ENCODE peak calls at places on chromosomes 16 and 17, in four cellular contexts. One of them, this sample, is unnamed.

GRCh38 chr16:159136-159849 is 6.5 kb upstream of the HBM start:
- DNase-seq in PC-9: no peak
- DNase-seq in activated T-helper 1 cell treated with anti-CD3 and anti-CD28 coated beads, Interleukin-2, amount 50 U/mL, for 16 hours: no peak
- DNase-seq in KG1: no peak
- DNase-seq in this sample: no peak

GRCh38 chr17:79057727-79058400 is 16.8 kb upstream of the ENGASE start:
- DNase-seq in activated T-helper 1 cell treated with anti-CD3 and anti-CD28 coated beads, Interleukin-2, amount 50 U/mL, for 16 hours: no peak
- DNase-seq in KG1: no peak
- DNase-seq in PC-9: no peak
- DNase-seq in this sample: no peak

GRCh38 chr16:2584742-2585650 is 47.2 kb downstream of the PDPK1 start:
- DNase-seq in activated T-helper 1 cell treated with anti-CD3 and anti-CD28 coated beads, Interleukin-2, amount 50 U/mL, for 16 hours: no peak
- DNase-seq in PC-9: no peak
- DNase-seq in KG1: no peak
- DNase-seq in this sample: no peak

GRCh38 chr17:78040561-78041400 is 82.3 kb downstream of the TNRC6C start:
- DNase-seq in PC-9: no peak
- DNase-seq in activated T-helper 1 cell treated with anti-CD3 and anti-CD28 coated beads, Interleukin-2, amount 50 U/mL, for 16 hours: no peak
- DNase-seq in KG1: no peak
- DNase-seq in this sample: no peak

GRCh38 chr17:50839591-50840310 is 4.4 kb downstream of the WFIKKN2 start:
- DNase-seq in PC-9: no peak
- DNase-seq in activated T-helper 1 cell treated with anti-CD3 and anti-CD28 coated beads, Interleukin-2, amount 50 U/mL, for 16 hours: no peak
- DNase-seq in KG1: no peak
- DNase-seq in this sample: no peak

GRCh38 chr16:1113889-1114526 is 18.0 kb upstream of the C1QTNF8 start:
- DNase-seq in activated T-helper 1 cell treated with anti-CD3 and anti-CD28 coated beads, Interleukin-2, amount 50 U/mL, for 16 hours: no peak
- DNase-seq in PC-9: no peak
- DNase-seq in KG1: no peak
- DNase-seq in this sample: no peak

GRCh38 chr16:89334461-89334860 is 117.0 kb downstream of the ZNF778 start:
- DNase-seq in activated T-helper 1 cell treated with anti-CD3 and anti-CD28 coated beads, Interleukin-2, amount 50 U/mL, for 16 hours: no peak
- DNase-seq in PC-9: no peak
- DNase-seq in KG1: no peak
- DNase-seq in this sample: no peak

GRCh38 chr16:53625221-53625620 is 78.4 kb downstream of the RPGRIP1L start:
- DNase-seq in activated T-helper 1 cell treated with anti-CD3 and anti-CD28 coated beads, Interleukin-2, amount 50 U/mL, for 16 hours: no peak
- DNase-seq in KG1: no peak
- DNase-seq in PC-9: no peak
- DNase-seq in this sample: no peak

GRCh38 chr16:16093625-16094332 is 129.5 kb downstream of the ABCC6 start:
- DNase-seq in PC-9: no peak
- DNase-seq in activated T-helper 1 cell treated with anti-CD3 and anti-CD28 coated beads, Interleukin-2, amount 50 U/mL, for 16 hours: no peak
- DNase-seq in KG1: no peak
- DNase-seq in this sample: no peak

GRCh38 chr17:38751803-38752118 is 780 bp upstream of the PSMB3 start:
- DNase-seq in activated T-helper 1 cell treated with anti-CD3 and anti-CD28 coated beads, Interleukin-2, amount 50 U/mL, for 16 hours: peak; percentile 86
- DNase-seq in KG1: peak; percentile 84
- DNase-seq in PC-9: peak; percentile 79
- DNase-seq in this sample: peak; percentile 88

GRCh38 chr17:42422412-42422957 is 571 bp downstream of the CAVIN1 start:
- DNase-seq in PC-9: peak; percentile 36
- DNase-seq in activated T-helper 1 cell treated with anti-CD3 and anti-CD28 coated beads, Interleukin-2, amount 50 U/mL, for 16 hours: no peak
- DNase-seq in KG1: no peak
- DNase-seq in this sample: no peak

GRCh38 chr16:81492965-81493754 is 48.6 kb downstream of the CMIP start:
- DNase-seq in activated T-helper 1 cell treated with anti-CD3 and anti-CD28 coated beads, Interleukin-2, amount 50 U/mL, for 16 hours: no peak
- DNase-seq in PC-9: peak; percentile 39
- DNase-seq in KG1: no peak
- DNase-seq in this sample: no peak

GRCh38 chr16:47787695-47788094 is 326.6 kb downstream of the PHKB start:
- DNase-seq in PC-9: no peak
- DNase-seq in activated T-helper 1 cell treated with anti-CD3 and anti-CD28 coated beads, Interleukin-2, amount 50 U/mL, for 16 hours: no peak
- DNase-seq in KG1: no peak
- DNase-seq in this sample: no peak

GRCh38 chr16:11198817-11199216 is 57.2 kb downstream of the SOCS1 start:
- DNase-seq in PC-9: peak; percentile 73
- DNase-seq in KG1: no peak
- DNase-seq in activated T-helper 1 cell treated with anti-CD3 and anti-CD28 coated beads, Interleukin-2, amount 50 U/mL, for 16 hours: no peak
- DNase-seq in this sample: no peak

GRCh38 chr16:35215287-35215686 is 1755.9 kb downstream of the TP53TG3F start:
- DNase-seq in KG1: no peak
- DNase-seq in PC-9: no peak
- DNase-seq in activated T-helper 1 cell treated with anti-CD3 and anti-CD28 coated beads, Interleukin-2, amount 50 U/mL, for 16 hours: no peak
- DNase-seq in this sample: no peak

GRCh38 chr16:10949424-10949970 is 5.1 kb downstream of the CLEC16A start:
- DNase-seq in KG1: peak; percentile 49
- DNase-seq in activated T-helper 1 cell treated with anti-CD3 and anti-CD28 coated beads, Interleukin-2, amount 50 U/mL, for 16 hours: no peak
- DNase-seq in PC-9: peak; percentile 42
- DNase-seq in this sample: no peak

GRCh38 chr16:81319221-81319912 is 4.6 kb downstream of the GAN start:
- DNase-seq in activated T-helper 1 cell treated with anti-CD3 and anti-CD28 coated beads, Interleukin-2, amount 50 U/mL, for 16 hours: no peak
- DNase-seq in KG1: no peak
- DNase-seq in PC-9: no peak
- DNase-seq in this sample: no peak

GRCh38 chr17:19805006-19805405 is 56.9 kb upstream of the ALDH3A1 start:
- DNase-seq in activated T-helper 1 cell treated with anti-CD3 and anti-CD28 coated beads, Interleukin-2, amount 50 U/mL, for 16 hours: no peak
- DNase-seq in KG1: no peak
- DNase-seq in PC-9: no peak
- DNase-seq in this sample: no peak

GRCh38 chr17:62307196-62307595 is 73.2 kb upstream of the EFCAB3 start:
- DNase-seq in activated T-helper 1 cell treated with anti-CD3 and anti-CD28 coated beads, Interleukin-2, amount 50 U/mL, for 16 hours: no peak
- DNase-seq in PC-9: no peak
- DNase-seq in KG1: no peak
- DNase-seq in this sample: no peak

GRCh38 chr17:39573447-39574298 is 34.0 kb downstream of the NEUROD2 start:
- DNase-seq in PC-9: peak; percentile 62
- DNase-seq in activated T-helper 1 cell treated with anti-CD3 and anti-CD28 coated beads, Interleukin-2, amount 50 U/mL, for 16 hours: no peak
- DNase-seq in KG1: no peak
- DNase-seq in this sample: peak; percentile 46

GRCh38 chr17:59311051-59311468 is 20.4 kb upstream of the YPEL2 start:
- DNase-seq in KG1: peak; percentile 69
- DNase-seq in PC-9: peak; percentile 42
- DNase-seq in activated T-helper 1 cell treated with anti-CD3 and anti-CD28 coated beads, Interleukin-2, amount 50 U/mL, for 16 hours: no peak
- DNase-seq in this sample: peak; percentile 45

GRCh38 chr17:7589204-7589868 is 558 bp downstream of the SOX15 start:
- DNase-seq in activated T-helper 1 cell treated with anti-CD3 and anti-CD28 coated beads, Interleukin-2, amount 50 U/mL, for 16 hours: no peak
- DNase-seq in PC-9: peak; percentile 88
- DNase-seq in KG1: no peak
- DNase-seq in this sample: no peak

GRCh38 chr16:50291719-50292565 is 25.6 kb downstream of the ADCY7 start:
- DNase-seq in KG1: no peak
- DNase-seq in PC-9: no peak
- DNase-seq in activated T-helper 1 cell treated with anti-CD3 and anti-CD28 coated beads, Interleukin-2, amount 50 U/mL, for 16 hours: no peak
- DNase-seq in this sample: no peak

GRCh38 chr17:32795339-32795979 is 81.5 kb downstream of the MYO1D start:
- DNase-seq in KG1: no peak
- DNase-seq in activated T-helper 1 cell treated with anti-CD3 and anti-CD28 coated beads, Interleukin-2, amount 50 U/mL, for 16 hours: no peak
- DNase-seq in PC-9: no peak
- DNase-seq in this sample: no peak

This sample was measured in NCI-H1930.